ENCODE peak calls at places on chromosomes 11 and 22, in five cellular contexts. One of them, this sample, is unnamed.

GRCh38 chr22:19525666-19526065 is 1.5 kb upstream of the CLDN5 start:
- DNase-seq in iPS-NIHi11: no peak
- DNase-seq in GM12865: no peak
- DNase-seq in substantia nigra: no peak
- DNase-seq in stimulated activated CD8-positive, alpha-beta memory T cell treated with anti-CD3 and anti-CD28 coated beads, Interleukin-15, amount 100 ng/mL, for 24 hours: no peak
- DNase-seq in this sample: no peak

GRCh38 chr22:48532986-48533385 is 1294.7 kb downstream of the BRD1 start:
- DNase-seq in iPS-NIHi11: no peak
- DNase-seq in GM12865: no peak
- DNase-seq in substantia nigra: no peak
- DNase-seq in stimulated activated CD8-positive, alpha-beta memory T cell treated with anti-CD3 and anti-CD28 coated beads, Interleukin-15, amount 100 ng/mL, for 24 hours: no peak
- DNase-seq in this sample: no peak

GRCh38 chr11:57481315-57481714 is 21.0 kb downstream of the RTN4RL2 start:
- DNase-seq in iPS-NIHi11: no peak
- DNase-seq in GM12865: no peak
- DNase-seq in substantia nigra: no peak
- DNase-seq in stimulated activated CD8-positive, alpha-beta memory T cell treated with anti-CD3 and anti-CD28 coated beads, Interleukin-15, amount 100 ng/mL, for 24 hours: no peak
- DNase-seq in this sample: no peak

GRCh38 chr11:32891657-32892354 is 805 bp upstream of the QSER1 start:
- DNase-seq in iPS-NIHi11: no peak
- DNase-seq in GM12865: peak; percentile 37
- DNase-seq in substantia nigra: no peak
- DNase-seq in stimulated activated CD8-positive, alpha-beta memory T cell treated with anti-CD3 and anti-CD28 coated beads, Interleukin-15, amount 100 ng/mL, for 24 hours: no peak
- DNase-seq in this sample: no peak

GRCh38 chr11:36349345-36350136 is 53.5 kb downstream of the PRR5L start:
- DNase-seq in iPS-NIHi11: no peak
- DNase-seq in GM12865: no peak
- DNase-seq in substantia nigra: no peak
- DNase-seq in stimulated activated CD8-positive, alpha-beta memory T cell treated with anti-CD3 and anti-CD28 coated beads, Interleukin-15, amount 100 ng/mL, for 24 hours: no peak
- DNase-seq in this sample: no peak

GRCh38 chr11:134245434-134245833 is 7.7 kb downstream of the THYN1 start:
- DNase-seq in iPS-NIHi11: no peak
- DNase-seq in GM12865: no peak
- DNase-seq in substantia nigra: no peak
- DNase-seq in stimulated activated CD8-positive, alpha-beta memory T cell treated with anti-CD3 and anti-CD28 coated beads, Interleukin-15, amount 100 ng/mL, for 24 hours: no peak
- DNase-seq in this sample: no peak

GRCh38 chr11:123517559-123518364 is 87.7 kb downstream of the GRAMD1B start:
- DNase-seq in iPS-NIHi11: no peak
- DNase-seq in GM12865: peak; percentile 63
- DNase-seq in substantia nigra: no peak
- DNase-seq in stimulated activated CD8-positive, alpha-beta memory T cell treated with anti-CD3 and anti-CD28 coated beads, Interleukin-15, amount 100 ng/mL, for 24 hours: no peak
- DNase-seq in this sample: peak; percentile 67

GRCh38 chr22:20605328-20605727 is 97.9 kb downstream of the MED15 start:
- DNase-seq in iPS-NIHi11: no peak
- DNase-seq in GM12865: no peak
- DNase-seq in substantia nigra: no peak
- DNase-seq in stimulated activated CD8-positive, alpha-beta memory T cell treated with anti-CD3 and anti-CD28 coated beads, Interleukin-15, amount 100 ng/mL, for 24 hours: no peak
- DNase-seq in this sample: peak; percentile 22

GRCh38 chr11:125078516-125079140 is 15.5 kb downstream of the SLC37A2 start:
- DNase-seq in iPS-NIHi11: no peak
- DNase-seq in GM12865: no peak
- DNase-seq in substantia nigra: no peak
- DNase-seq in stimulated activated CD8-positive, alpha-beta memory T cell treated with anti-CD3 and anti-CD28 coated beads, Interleukin-15, amount 100 ng/mL, for 24 hours: no peak
- DNase-seq in this sample: peak; percentile 16

GRCh38 chr11:115706735-115707134 is 202.5 kb upstream of the CADM1 start:
- DNase-seq in iPS-NIHi11: no peak
- DNase-seq in GM12865: no peak
- DNase-seq in substantia nigra: no peak
- DNase-seq in stimulated activated CD8-positive, alpha-beta memory T cell treated with anti-CD3 and anti-CD28 coated beads, Interleukin-15, amount 100 ng/mL, for 24 hours: no peak
- DNase-seq in this sample: no peak

GRCh38 chr22:45516923-45517675 is 14.4 kb downstream of the FBLN1 start:
- DNase-seq in iPS-NIHi11: peak; percentile 34
- DNase-seq in GM12865: no peak
- DNase-seq in substantia nigra: no peak
- DNase-seq in stimulated activated CD8-positive, alpha-beta memory T cell treated with anti-CD3 and anti-CD28 coated beads, Interleukin-15, amount 100 ng/mL, for 24 hours: no peak
- DNase-seq in this sample: no peak

GRCh38 chr22:19522190-19522880 is 1.9 kb downstream of the CLDN5 start:
- DNase-seq in iPS-NIHi11: peak; percentile 40
- DNase-seq in GM12865: no peak
- DNase-seq in substantia nigra: peak; percentile 44
- DNase-seq in stimulated activated CD8-positive, alpha-beta memory T cell treated with anti-CD3 and anti-CD28 coated beads, Interleukin-15, amount 100 ng/mL, for 24 hours: no peak
- DNase-seq in this sample: no peak

GRCh38 chr22:50115693-50116092 is 25.9 kb downstream of the MOV10L1 start:
- DNase-seq in iPS-NIHi11: no peak
- DNase-seq in GM12865: no peak
- DNase-seq in substantia nigra: no peak
- DNase-seq in stimulated activated CD8-positive, alpha-beta memory T cell treated with anti-CD3 and anti-CD28 coated beads, Interleukin-15, amount 100 ng/mL, for 24 hours: no peak
- DNase-seq in this sample: no peak

GRCh38 chr11:73240190-73240781 is 22.2 kb downstream of the P2RY2 start:
- DNase-seq in iPS-NIHi11: peak; percentile 56
- DNase-seq in GM12865: no peak
- DNase-seq in substantia nigra: no peak
- DNase-seq in stimulated activated CD8-positive, alpha-beta memory T cell treated with anti-CD3 and anti-CD28 coated beads, Interleukin-15, amount 100 ng/mL, for 24 hours: no peak
- DNase-seq in this sample: no peak

GRCh38 chr11:47879259-47880184 is 31.4 kb upstream of the NUP160 start:
- DNase-seq in iPS-NIHi11: no peak
- DNase-seq in GM12865: peak; percentile 56
- DNase-seq in substantia nigra: no peak
- DNase-seq in stimulated activated CD8-positive, alpha-beta memory T cell treated with anti-CD3 and anti-CD28 coated beads, Interleukin-15, amount 100 ng/mL, for 24 hours: no peak
- DNase-seq in this sample: no peak

GRCh38 chr11:69925366-69926196 is 106.4 kb upstream of the FGF3 start:
- DNase-seq in iPS-NIHi11: no peak
- DNase-seq in GM12865: no peak
- DNase-seq in substantia nigra: no peak
- DNase-seq in stimulated activated CD8-positive, alpha-beta memory T cell treated with anti-CD3 and anti-CD28 coated beads, Interleukin-15, amount 100 ng/mL, for 24 hours: no peak
- DNase-seq in this sample: no peak

GRCh38 chr11:71500601-71501021 is 26.5 kb upstream of the KRTAP5-7 start:
- DNase-seq in iPS-NIHi11: no peak
- DNase-seq in GM12865: no peak
- DNase-seq in substantia nigra: peak; percentile 7
- DNase-seq in stimulated activated CD8-positive, alpha-beta memory T cell treated with anti-CD3 and anti-CD28 coated beads, Interleukin-15, amount 100 ng/mL, for 24 hours: no peak
- DNase-seq in this sample: no peak

GRCh38 chr11:11620251-11620965 is 1.4 kb downstream of the GALNT18 start:
- DNase-seq in iPS-NIHi11: peak; percentile 50
- DNase-seq in GM12865: peak; percentile 26
- DNase-seq in substantia nigra: no peak
- DNase-seq in stimulated activated CD8-positive, alpha-beta memory T cell treated with anti-CD3 and anti-CD28 coated beads, Interleukin-15, amount 100 ng/mL, for 24 hours: no peak
- DNase-seq in this sample: peak; percentile 57

GRCh38 chr11:8025123-8025522 is 38.0 kb downstream of the EIF3F start:
- DNase-seq in iPS-NIHi11: no peak
- DNase-seq in GM12865: no peak
- DNase-seq in substantia nigra: no peak
- DNase-seq in stimulated activated CD8-positive, alpha-beta memory T cell treated with anti-CD3 and anti-CD28 coated beads, Interleukin-15, amount 100 ng/mL, for 24 hours: no peak
- DNase-seq in this sample: no peak

GRCh38 chr22:35631597-35631996 is 14.5 kb upstream of the MB start:
- DNase-seq in iPS-NIHi11: peak; percentile 75
- DNase-seq in GM12865: peak; percentile 69
- DNase-seq in substantia nigra: no peak
- DNase-seq in stimulated activated CD8-positive, alpha-beta memory T cell treated with anti-CD3 and anti-CD28 coated beads, Interleukin-15, amount 100 ng/mL, for 24 hours: no peak
- DNase-seq in this sample: peak; percentile 58

GRCh38 chr11:57430946-57431345 is 4.0 kb upstream of the SLC43A3 start:
- DNase-seq in iPS-NIHi11: no peak
- DNase-seq in GM12865: no peak
- DNase-seq in substantia nigra: no peak
- DNase-seq in stimulated activated CD8-positive, alpha-beta memory T cell treated with anti-CD3 and anti-CD28 coated beads, Interleukin-15, amount 100 ng/mL, for 24 hours: no peak
- DNase-seq in this sample: no peak

GRCh38 chr11:111186308-111186967 is 59.1 kb upstream of the POU2AF2 start:
- DNase-seq in iPS-NIHi11: no peak
- DNase-seq in GM12865: no peak
- DNase-seq in substantia nigra: no peak
- DNase-seq in stimulated activated CD8-positive, alpha-beta memory T cell treated with anti-CD3 and anti-CD28 coated beads, Interleukin-15, amount 100 ng/mL, for 24 hours: no peak
- DNase-seq in this sample: no peak

GRCh38 chr11:68727783-68728182 is 23.5 kb downstream of the TESMIN start:
- DNase-seq in iPS-NIHi11: no peak
- DNase-seq in GM12865: no peak
- DNase-seq in substantia nigra: no peak
- DNase-seq in stimulated activated CD8-positive, alpha-beta memory T cell treated with anti-CD3 and anti-CD28 coated beads, Interleukin-15, amount 100 ng/mL, for 24 hours: no peak
- DNase-seq in this sample: no peak